ENCODE peak calls at places on chromosomes 5 and 9, in five cellular contexts. S, E, C, T and D are unnamed samples.

GRCh38 chr9:112382501-112383364 is 2.8 kb downstream of the HSDL2 start:
- DNase-seq in S (no peak), E (no peak), C (no peak), T (no peak), D (no peak)

GRCh38 chr5:86039351-86039750 is 578.4 kb upstream of the COX7C start:
- DNase-seq in S (no peak), E (no peak), C (no peak), T (no peak), D (no peak)

GRCh38 chr5:54309237-54309636 is 1.1 kb downstream of the ARL15 start:
- DNase-seq in S (peak; percentile 15), E (no peak), C (no peak), T (no peak), D (peak; percentile 27)

GRCh38 chr5:132771559-132771998 is 5.5 kb downstream of the SEPTIN8 start:
- DNase-seq in S (peak; percentile 67), E (peak; percentile 68), C (no peak), T (no peak), D (peak; percentile 93)

GRCh38 chr5:1295650-1296037 is 776 bp upstream of the TERT start:
- DNase-seq in S (no peak), E (no peak), C (no peak), T (no peak), D (no peak)

GRCh38 chr9:131627846-131628820 is 82.8 kb downstream of the PRRT1B start:
- DNase-seq in S (peak; percentile 71), E (no peak), C (no peak), T (no peak), D (peak; percentile 58)

GRCh38 chr9:114287763-114288232 is 35.1 kb upstream of the ORM1 start:
- DNase-seq in S (no peak), E (no peak), C (no peak), T (no peak), D (no peak)

GRCh38 chr9:4738866-4739586 is 2.0 kb downstream of the AK3 start:
- DNase-seq in S (peak; percentile 14), E (no peak), C (no peak), T (no peak), D (peak; percentile 15)

GRCh38 chr9:100277166-100277979 is 75.4 kb downstream of the TEX10 start:
- DNase-seq in S (peak; percentile 61), E (no peak), C (no peak), T (no peak), D (peak; percentile 69)

GRCh38 chr5:34586117-34586885 is 69.8 kb upstream of the RAI14 start:
- DNase-seq in S (peak; percentile 97), E (no peak), C (no peak), T (no peak), D (peak; percentile 92)
- H4K91ac ChIP-seq in S (peak overlapping the region; percentile 100), E (no peak overlapping the region), C (peak overlapping the region; percentile 41), T (no peak overlapping the region), D (peak overlapping the region; percentile 89)

GRCh38 chr5:123089971-123090640 is 1.1 kb downstream of the PRDM6 start:
- DNase-seq in S (peak; percentile 27), E (peak; percentile 69), C (peak; percentile 81), T (no peak), D (peak; percentile 19)
- H3K23ac ChIP-seq in S (no peak overlapping the region), E (no peak overlapping the region), C (no peak overlapping the region), T (peak overlapping the region; percentile 96), D (peak overlapping the region; percentile 57)

GRCh38 chr9:107426126-107426525 is 63.4 kb downstream of the KLF4 start:
- DNase-seq in S (no peak), E (no peak), C (no peak), T (no peak), D (no peak)

GRCh38 chr9:107422189-107422802 is 67.3 kb downstream of the KLF4 start:
- DNase-seq in S (peak; percentile 51), E (peak; percentile 91), C (peak; percentile 84), T (peak; percentile 74), D (peak; percentile 86)

GRCh38 chr9:107423540-107423939 is 66.0 kb downstream of the KLF4 start:
- DNase-seq in S (no peak), E (no peak), C (no peak), T (no peak), D (no peak)

GRCh38 chr9:107430071-107430470 is 59.5 kb downstream of the KLF4 start:
- DNase-seq in S (no peak), E (no peak), C (no peak), T (no peak), D (no peak)

GRCh38 chr9:107425110-107426025 is 64.2 kb downstream of the KLF4 start:
- DNase-seq in S (peak; percentile 19), E (peak; percentile 85), C (peak; percentile 95), T (peak; percentile 56), D (peak; percentile 60)
- H3K14ac ChIP-seq in S (no peak overlapping the region), E (peak overlapping the region; percentile 3), C (no peak overlapping the region), T (no peak overlapping the region), D (no peak overlapping the region)

DNA sequence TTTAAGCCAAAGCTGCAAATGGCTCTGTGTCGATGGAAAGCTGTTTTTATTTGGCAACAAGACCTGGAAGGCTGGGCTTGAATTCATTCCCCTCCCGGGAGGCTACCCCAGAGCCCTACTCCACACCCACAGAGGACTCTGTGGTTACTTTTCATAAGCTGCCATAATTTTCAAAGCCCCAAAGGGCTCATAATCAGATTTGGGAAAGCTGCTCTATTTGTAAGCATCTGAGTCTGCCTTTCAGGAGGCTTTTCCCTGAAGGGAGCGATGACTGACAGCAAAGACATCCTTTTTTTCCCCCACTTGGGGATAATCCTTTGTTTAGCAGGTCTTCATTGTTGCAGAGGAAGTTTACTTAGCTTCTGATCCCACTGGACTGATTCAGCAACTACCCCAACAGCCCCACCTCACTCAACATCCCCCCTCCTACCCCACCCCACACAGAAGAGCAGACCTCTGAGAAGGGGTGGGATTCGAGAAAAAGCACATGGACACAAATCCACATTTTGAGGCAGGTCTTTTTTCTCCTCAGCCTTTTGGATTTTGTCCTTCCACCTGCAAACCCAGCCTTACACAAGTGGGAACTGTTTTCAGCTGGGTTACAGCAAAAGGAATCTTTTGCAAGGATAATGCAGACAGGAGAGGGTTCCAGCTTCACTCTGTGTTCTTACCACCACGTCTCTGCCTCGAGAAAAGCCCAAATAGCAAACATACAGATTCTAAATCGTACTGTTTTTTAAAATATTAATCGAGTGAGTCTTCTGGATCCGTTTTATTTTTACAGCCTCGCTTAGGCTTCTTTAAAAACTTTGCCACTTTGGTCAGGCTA is 244.4 kb upstream of the TUT7 start:
- DNase-seq in S (no peak), E (no peak), C (no peak), T (peak; percentile 48), D (no peak)
- H4K91ac ChIP-seq in S (no peak overlapping the region), E (no peak overlapping the region), C (no peak overlapping the region), T (no peak overlapping the region), D (no peak overlapping the region)

GRCh38 chr9:35072461-35073275 is at the start of gene VCP:
- DNase-seq in S (peak; percentile 99), E (peak; percentile 100), C (peak; percentile 95), T (peak; percentile 99), D (peak; percentile 100)
- H3K23ac ChIP-seq in S (peak within 1 kb of the TSS; percentile 90), E (no peak within 1 kb of the TSS), C (no peak within 1 kb of the TSS), T (peak within 1 kb of the TSS; percentile 97), D (peak within 1 kb of the TSS; percentile 97)

DNA sequence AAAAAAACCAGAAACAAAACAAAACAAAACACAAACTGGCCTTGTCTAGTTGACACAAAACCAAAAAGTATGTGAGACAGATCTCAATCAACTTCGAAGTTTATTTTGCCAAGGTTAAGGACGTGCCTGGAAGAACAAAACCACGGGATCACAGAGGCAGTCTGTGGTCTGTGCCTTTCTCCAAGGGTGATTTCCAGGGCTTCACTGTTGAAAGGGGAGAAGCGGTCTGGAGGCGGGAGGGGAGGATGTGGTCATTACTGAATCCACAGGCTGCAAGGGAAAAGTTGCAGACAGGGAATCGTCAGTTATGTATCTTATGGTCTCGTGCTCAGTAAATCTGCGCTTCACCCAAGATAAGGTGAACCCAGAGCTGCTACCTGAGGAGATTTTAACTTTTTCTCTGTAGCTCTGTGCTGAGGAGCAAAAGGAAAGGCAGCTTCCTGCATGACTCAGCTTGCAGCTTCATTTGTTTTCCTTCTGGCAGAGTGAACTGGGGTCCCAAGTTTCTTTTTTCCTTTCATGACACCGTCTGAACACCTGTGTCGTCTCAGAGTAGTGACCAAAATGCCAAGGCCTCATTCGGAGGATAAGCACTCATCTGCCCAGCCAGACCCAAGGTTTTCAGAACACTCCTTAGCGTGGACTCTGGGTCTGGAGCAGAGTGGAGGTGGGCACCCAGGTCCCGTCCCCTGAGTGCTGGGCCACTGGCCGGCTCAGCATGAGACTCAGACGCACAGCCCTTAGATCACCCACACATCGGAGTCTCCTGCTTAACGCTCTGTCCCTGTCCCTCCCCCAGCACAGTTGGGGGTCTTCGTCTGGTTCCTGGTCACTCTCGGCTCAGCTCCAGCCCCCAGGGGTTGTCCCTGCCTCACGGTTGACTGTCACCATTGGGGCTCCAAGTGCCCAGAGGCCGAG is 25.9 kb downstream of the ROPN1L start:
- DNase-seq in S (peak; percentile 79), E (peak; percentile 38), C (no peak), T (no peak), D (peak; percentile 77)
- H3K14ac ChIP-seq in S (peak overlapping the region; percentile 31), E (peak overlapping the region; percentile 53), C (no peak overlapping the region), T (no peak overlapping the region), D (no peak overlapping the region)

DNA sequence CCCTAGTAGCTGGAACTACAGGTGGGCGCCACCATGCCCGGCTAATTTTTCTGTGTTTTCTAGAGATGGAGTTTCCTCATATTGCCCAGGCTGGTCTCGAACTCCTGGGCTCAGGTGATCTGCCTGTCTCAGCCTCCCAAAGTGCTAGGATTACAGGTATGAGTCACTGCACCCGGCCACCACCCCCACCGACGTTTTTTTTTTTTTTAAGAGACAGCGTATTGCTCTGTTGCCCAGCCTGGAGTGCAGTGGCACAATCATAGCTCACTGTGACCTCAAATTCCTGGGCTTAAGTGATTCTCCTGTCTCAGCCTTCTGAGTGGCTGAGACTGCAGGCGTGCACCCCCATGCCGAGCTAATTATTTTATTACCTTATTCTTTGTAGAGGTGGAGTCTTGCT is 38.2 kb downstream of the WDR70 start:
- DNase-seq in S (no peak), E (no peak), C (no peak), T (no peak), D (no peak)
- H4K91ac ChIP-seq in S (no peak overlapping the region), E (no peak overlapping the region), C (no peak overlapping the region), T (no peak overlapping the region), D (no peak overlapping the region)

DNA sequence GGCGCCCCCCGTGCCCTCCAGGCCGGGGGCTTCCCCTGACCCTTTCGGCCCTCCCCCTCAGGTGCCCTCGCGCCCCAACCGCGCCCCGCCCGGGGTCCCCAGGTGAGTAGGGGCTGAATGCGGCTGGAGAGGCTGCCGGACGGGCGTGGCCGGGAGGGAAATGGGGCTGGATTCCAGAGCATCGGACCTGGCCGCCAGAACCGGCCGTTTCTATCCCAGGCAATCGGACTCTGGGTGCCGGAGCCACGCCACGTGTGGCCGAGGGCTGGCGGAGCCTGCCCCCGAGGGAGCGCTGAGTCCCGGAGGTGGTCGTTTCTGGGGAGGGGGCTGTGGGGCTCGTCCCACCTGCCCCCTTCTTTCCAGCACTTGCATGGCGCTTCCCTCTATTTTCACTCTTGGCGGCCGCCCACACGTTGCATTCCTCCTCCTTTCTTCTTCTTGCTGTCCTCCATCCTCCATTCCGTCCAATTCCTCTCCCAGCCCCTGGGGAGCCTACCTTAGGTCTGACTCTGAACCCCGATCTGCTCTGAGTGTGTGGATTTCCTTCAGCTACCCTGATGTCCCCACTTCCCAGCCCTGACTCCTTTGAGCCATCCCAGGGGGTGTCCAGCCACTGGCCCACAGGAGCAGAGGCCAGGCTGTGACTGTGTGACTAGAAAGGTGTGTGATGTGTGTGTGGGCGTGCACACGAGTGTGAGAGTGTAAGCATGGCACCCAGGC is 24.8 kb downstream of the GOLGA2 start:
- DNase-seq in S (no peak), E (no peak), C (peak; percentile 80), T (no peak), D (no peak)
- H3K23ac ChIP-seq in S (no peak overlapping the region), E (no peak overlapping the region), C (no peak overlapping the region), T (peak overlapping the region; percentile 98), D (no peak overlapping the region)